ENCODE peak calls at places on chromosomes 6 and 20, in ten cellular contexts. One of them, this sample, is unnamed.

GRCh38 chr6:4672772-4673171 is 103.4 kb upstream of the CDYL start:
- DNase-seq in Right ventricle myocardium superior: no peak
- DNase-seq in frontal cortex: no peak
- DNase-seq in activated T-helper 9 cell treated with anti-CD3 and anti-CD28 coated beads, Interleukin-2, amount 50 U/mL, for 16 hours: no peak
- DNase-seq in retinal pigment epithelial cell: peak
- DNase-seq in endodermal cell: no peak
- DNase-seq in left colon: no peak
- DNase-seq in NCI-H510A: no peak
- DNase-seq in fibroblast of gingiva: peak
- DNase-seq in naive thymus-derived CD4-positive, alpha-beta T cell: no peak
- DNase-seq in this sample: no peak

GRCh38 chr20:52105045-52105572 is 86.5 kb downstream of the ZFP64 start:
- DNase-seq in Right ventricle myocardium superior: no peak
- DNase-seq in frontal cortex: peak
- DNase-seq in activated T-helper 9 cell treated with anti-CD3 and anti-CD28 coated beads, Interleukin-2, amount 50 U/mL, for 16 hours: no peak
- DNase-seq in retinal pigment epithelial cell: no peak
- DNase-seq in endodermal cell: peak
- DNase-seq in left colon: no peak
- DNase-seq in NCI-H510A: no peak
- DNase-seq in fibroblast of gingiva: no peak
- DNase-seq in naive thymus-derived CD4-positive, alpha-beta T cell: no peak
- DNase-seq in this sample: no peak

GRCh38 chr6:157106487-157106886 is 216.8 kb downstream of the TMEM242 start:
- DNase-seq in Right ventricle myocardium superior: no peak
- DNase-seq in frontal cortex: no peak
- DNase-seq in activated T-helper 9 cell treated with anti-CD3 and anti-CD28 coated beads, Interleukin-2, amount 50 U/mL, for 16 hours: no peak
- DNase-seq in retinal pigment epithelial cell: peak
- DNase-seq in endodermal cell: no peak
- DNase-seq in left colon: no peak
- DNase-seq in NCI-H510A: no peak
- DNase-seq in fibroblast of gingiva: no peak
- DNase-seq in naive thymus-derived CD4-positive, alpha-beta T cell: no peak
- DNase-seq in this sample: peak

GRCh38 chr6:84547341-84547794 is 217.0 kb downstream of the TBX18 start:
- DNase-seq in Right ventricle myocardium superior: no peak
- DNase-seq in frontal cortex: no peak
- DNase-seq in activated T-helper 9 cell treated with anti-CD3 and anti-CD28 coated beads, Interleukin-2, amount 50 U/mL, for 16 hours: no peak
- DNase-seq in retinal pigment epithelial cell: no peak
- DNase-seq in endodermal cell: no peak
- DNase-seq in left colon: no peak
- DNase-seq in NCI-H510A: no peak
- DNase-seq in fibroblast of gingiva: no peak
- DNase-seq in naive thymus-derived CD4-positive, alpha-beta T cell: no peak
- DNase-seq in this sample: no peak

GRCh38 chr6:2909718-2910117 is 6.6 kb upstream of the SERPINB9 start:
- DNase-seq in Right ventricle myocardium superior: no peak
- DNase-seq in frontal cortex: no peak
- DNase-seq in activated T-helper 9 cell treated with anti-CD3 and anti-CD28 coated beads, Interleukin-2, amount 50 U/mL, for 16 hours: no peak
- DNase-seq in retinal pigment epithelial cell: peak
- DNase-seq in endodermal cell: peak
- DNase-seq in left colon: no peak
- DNase-seq in NCI-H510A: no peak
- DNase-seq in fibroblast of gingiva: no peak
- DNase-seq in naive thymus-derived CD4-positive, alpha-beta T cell: no peak
- DNase-seq in this sample: no peak

GRCh38 chr6:135519343-135519742 is 21.8 kb upstream of the AHI1 start:
- DNase-seq in Right ventricle myocardium superior: no peak
- DNase-seq in frontal cortex: no peak
- DNase-seq in activated T-helper 9 cell treated with anti-CD3 and anti-CD28 coated beads, Interleukin-2, amount 50 U/mL, for 16 hours: no peak
- DNase-seq in retinal pigment epithelial cell: no peak
- DNase-seq in endodermal cell: no peak
- DNase-seq in left colon: no peak
- DNase-seq in NCI-H510A: no peak
- DNase-seq in fibroblast of gingiva: no peak
- DNase-seq in naive thymus-derived CD4-positive, alpha-beta T cell: no peak
- DNase-seq in this sample: no peak

GRCh38 chr6:1636272-1636825 is 26.6 kb downstream of the FOXC1 start:
- DNase-seq in Right ventricle myocardium superior: no peak
- DNase-seq in frontal cortex: no peak
- DNase-seq in activated T-helper 9 cell treated with anti-CD3 and anti-CD28 coated beads, Interleukin-2, amount 50 U/mL, for 16 hours: no peak
- DNase-seq in retinal pigment epithelial cell: no peak
- DNase-seq in endodermal cell: no peak
- DNase-seq in left colon: no peak
- DNase-seq in NCI-H510A: no peak
- DNase-seq in fibroblast of gingiva: no peak
- DNase-seq in naive thymus-derived CD4-positive, alpha-beta T cell: no peak
- DNase-seq in this sample: no peak

GRCh38 chr6:32933661-32934085 is 7.2 kb downstream of the HLA-DMB start:
- DNase-seq in Right ventricle myocardium superior: peak
- DNase-seq in frontal cortex: peak
- DNase-seq in activated T-helper 9 cell treated with anti-CD3 and anti-CD28 coated beads, Interleukin-2, amount 50 U/mL, for 16 hours: peak
- DNase-seq in retinal pigment epithelial cell: peak
- DNase-seq in endodermal cell: peak
- DNase-seq in left colon: peak
- DNase-seq in NCI-H510A: no peak
- DNase-seq in fibroblast of gingiva: peak
- DNase-seq in naive thymus-derived CD4-positive, alpha-beta T cell: peak
- DNase-seq in this sample: peak

GRCh38 chr6:105594272-105594671 is 191.4 kb upstream of the PREP start:
- DNase-seq in Right ventricle myocardium superior: no peak
- DNase-seq in frontal cortex: no peak
- DNase-seq in activated T-helper 9 cell treated with anti-CD3 and anti-CD28 coated beads, Interleukin-2, amount 50 U/mL, for 16 hours: no peak
- DNase-seq in retinal pigment epithelial cell: no peak
- DNase-seq in endodermal cell: no peak
- DNase-seq in left colon: no peak
- DNase-seq in NCI-H510A: no peak
- DNase-seq in fibroblast of gingiva: no peak
- DNase-seq in naive thymus-derived CD4-positive, alpha-beta T cell: no peak
- DNase-seq in this sample: no peak

GRCh38 chr6:130796313-130796905 is 30.8 kb upstream of the SMLR1 start:
- DNase-seq in Right ventricle myocardium superior: no peak
- DNase-seq in frontal cortex: peak
- DNase-seq in activated T-helper 9 cell treated with anti-CD3 and anti-CD28 coated beads, Interleukin-2, amount 50 U/mL, for 16 hours: no peak
- DNase-seq in retinal pigment epithelial cell: peak
- DNase-seq in endodermal cell: no peak
- DNase-seq in left colon: no peak
- DNase-seq in NCI-H510A: no peak
- DNase-seq in fibroblast of gingiva: peak
- DNase-seq in naive thymus-derived CD4-positive, alpha-beta T cell: no peak
- DNase-seq in this sample: peak

GRCh38 chr6:15712813-15713212 is 50.0 kb upstream of the DTNBP1 start:
- DNase-seq in Right ventricle myocardium superior: no peak
- DNase-seq in frontal cortex: no peak
- DNase-seq in activated T-helper 9 cell treated with anti-CD3 and anti-CD28 coated beads, Interleukin-2, amount 50 U/mL, for 16 hours: no peak
- DNase-seq in retinal pigment epithelial cell: no peak
- DNase-seq in endodermal cell: no peak
- DNase-seq in left colon: no peak
- DNase-seq in NCI-H510A: no peak
- DNase-seq in fibroblast of gingiva: peak
- DNase-seq in naive thymus-derived CD4-positive, alpha-beta T cell: no peak
- DNase-seq in this sample: no peak

GRCh38 chr20:17614812-17615644 is 45.2 kb downstream of the DSTN start:
- DNase-seq in Right ventricle myocardium superior: no peak
- DNase-seq in frontal cortex: peak
- DNase-seq in activated T-helper 9 cell treated with anti-CD3 and anti-CD28 coated beads, Interleukin-2, amount 50 U/mL, for 16 hours: no peak
- DNase-seq in retinal pigment epithelial cell: no peak
- DNase-seq in endodermal cell: peak
- DNase-seq in left colon: no peak
- DNase-seq in NCI-H510A: no peak
- DNase-seq in fibroblast of gingiva: no peak
- DNase-seq in naive thymus-derived CD4-positive, alpha-beta T cell: no peak
- DNase-seq in this sample: no peak

GRCh38 chr6:39381535-39382140 is 59.1 kb upstream of the KCNK16 start:
- DNase-seq in Right ventricle myocardium superior: no peak
- DNase-seq in frontal cortex: no peak
- DNase-seq in activated T-helper 9 cell treated with anti-CD3 and anti-CD28 coated beads, Interleukin-2, amount 50 U/mL, for 16 hours: no peak
- DNase-seq in retinal pigment epithelial cell: no peak
- DNase-seq in endodermal cell: no peak
- DNase-seq in left colon: no peak
- DNase-seq in NCI-H510A: no peak
- DNase-seq in fibroblast of gingiva: no peak
- DNase-seq in naive thymus-derived CD4-positive, alpha-beta T cell: no peak
- DNase-seq in this sample: no peak

GRCh38 chr20:50191566-50192363 is 1.1 kb downstream of the CEBPB start:
- DNase-seq in Right ventricle myocardium superior: peak
- DNase-seq in frontal cortex: no peak
- DNase-seq in activated T-helper 9 cell treated with anti-CD3 and anti-CD28 coated beads, Interleukin-2, amount 50 U/mL, for 16 hours: peak
- DNase-seq in retinal pigment epithelial cell: no peak
- DNase-seq in endodermal cell: peak
- DNase-seq in left colon: peak
- DNase-seq in NCI-H510A: no peak
- DNase-seq in fibroblast of gingiva: no peak
- DNase-seq in naive thymus-derived CD4-positive, alpha-beta T cell: peak
- DNase-seq in this sample: no peak

GRCh38 chr6:154341326-154341725 is 15.3 kb downstream of the IPCEF1 start:
- DNase-seq in Right ventricle myocardium superior: no peak
- DNase-seq in frontal cortex: no peak
- DNase-seq in activated T-helper 9 cell treated with anti-CD3 and anti-CD28 coated beads, Interleukin-2, amount 50 U/mL, for 16 hours: no peak
- DNase-seq in retinal pigment epithelial cell: no peak
- DNase-seq in endodermal cell: no peak
- DNase-seq in left colon: no peak
- DNase-seq in NCI-H510A: no peak
- DNase-seq in fibroblast of gingiva: no peak
- DNase-seq in naive thymus-derived CD4-positive, alpha-beta T cell: no peak
- DNase-seq in this sample: no peak

GRCh38 chr6:148789991-148790390 is 43.2 kb downstream of the UST start:
- DNase-seq in Right ventricle myocardium superior: no peak
- DNase-seq in frontal cortex: no peak
- DNase-seq in activated T-helper 9 cell treated with anti-CD3 and anti-CD28 coated beads, Interleukin-2, amount 50 U/mL, for 16 hours: no peak
- DNase-seq in retinal pigment epithelial cell: no peak
- DNase-seq in endodermal cell: no peak
- DNase-seq in left colon: no peak
- DNase-seq in NCI-H510A: no peak
- DNase-seq in fibroblast of gingiva: no peak
- DNase-seq in naive thymus-derived CD4-positive, alpha-beta T cell: no peak
- DNase-seq in this sample: no peak

GRCh38 chr6:14453712-14454466 is 336.3 kb downstream of the CD83 start:
- DNase-seq in Right ventricle myocardium superior: no peak
- DNase-seq in frontal cortex: no peak
- DNase-seq in activated T-helper 9 cell treated with anti-CD3 and anti-CD28 coated beads, Interleukin-2, amount 50 U/mL, for 16 hours: no peak
- DNase-seq in retinal pigment epithelial cell: no peak
- DNase-seq in endodermal cell: no peak
- DNase-seq in left colon: no peak
- DNase-seq in NCI-H510A: peak
- DNase-seq in fibroblast of gingiva: no peak
- DNase-seq in naive thymus-derived CD4-positive, alpha-beta T cell: no peak
- DNase-seq in this sample: no peak